ENCODE peak calls at places on chromosomes 2 and 18, in ten cellular contexts. E is amniotic epithelial cell; I is coronary artery; V is T-helper 9 cell; C is M059J; Y is activated CD4-positive, alpha-beta T cell treated with anti-CD3 and anti-CD28 coated beads for 4 hours; G is GM04504; B is activated naive CD4-positive, alpha-beta T cell treated with anti-CD3 and anti-CD28 coated beads for 36 hours; K is NCI-H345; S is Right ventricle myocardium superior. H is an unnamed sample.

GRCh38 chr2:216829533-216829932 is 30.3 kb downstream of the TNP1 start:
- DNase-seq in K (peak; percentile 80), I (peak; percentile 90), B (no peak), Y (no peak), S (peak; percentile 89), V (no peak), G (peak; percentile 14), C (peak; percentile 78), E (peak; percentile 50), H (no peak)

GRCh38 chr2:172806426-172807008 is 70.9 kb downstream of the RAPGEF4 start:
- DNase-seq in K (peak; percentile 31), S (no peak), E (peak; percentile 55), B (peak; percentile 9), Y (no peak), C (peak; percentile 47), G (no peak), I (no peak), V (no peak), H (no peak)

GRCh38 chr2:65063426-65063825 is 7.2 kb downstream of the CEP68 start:
- DNase-seq in E (no peak), Y (no peak), G (no peak), S (no peak), I (peak; percentile 58), V (no peak), C (no peak), B (no peak), K (no peak), H (no peak)

GRCh38 chr18:11119550-11119949 is 29.8 kb downstream of the PIEZO2 start:
- DNase-seq in C (peak; percentile 69), S (no peak), G (no peak), Y (no peak), K (no peak), V (no peak), B (no peak), E (peak; percentile 57), I (no peak), H (no peak)

GRCh38 chr2:74290466-74291216 is 52.6 kb downstream of the SLC4A5 start:
- DNase-seq in S (no peak), K (no peak), V (peak; percentile 18), B (peak; percentile 61), Y (peak; percentile 30), G (no peak), E (no peak), C (no peak), I (no peak), H (no peak)

GRCh38 chr2:151711025-151711424 is 23.3 kb downstream of the NEB start:
- DNase-seq in S (no peak), V (no peak), E (no peak), B (no peak), K (no peak), G (no peak), C (no peak), I (no peak), Y (no peak), H (no peak)

GRCh38 chr18:9706081-9706935 is 1.8 kb upstream of the RAB31 start:
- DNase-seq in Y (no peak), K (no peak), S (no peak), G (no peak), C (peak; percentile 52), V (no peak), I (no peak), B (no peak), E (no peak), H (peak; percentile 62)

GRCh38 chr2:8116661-8117060 is 565.2 kb upstream of the ID2 start:
- DNase-seq in I (no peak), C (no peak), K (no peak), V (no peak), E (no peak), B (no peak), Y (no peak), S (no peak), G (no peak), H (no peak)

GRCh38 chr2:196801986-196802385 is 2.5 kb upstream of the GTF3C3 start:
- DNase-seq in I (no peak), E (no peak), K (no peak), C (peak; percentile 15), G (no peak), V (no peak), S (no peak), B (no peak), Y (no peak), H (no peak)

GRCh38 chr2:95344208-95344570 is 47.0 kb downstream of the KCNIP3 start:
- DNase-seq in I (no peak), V (no peak), G (no peak), Y (no peak), B (no peak), S (peak; percentile 26), K (no peak), C (no peak), E (no peak), H (peak; percentile 76)

GRCh38 chr2:62741954-62742722 is 36.6 kb downstream of the EHBP1 start:
- DNase-seq in G (no peak), C (peak; percentile 64), K (no peak), B (no peak), Y (no peak), V (no peak), E (no peak), I (no peak), S (no peak), H (no peak)

GRCh38 chr18:44677933-44678332 is 2.8 kb upstream of the SETBP1 start:
- DNase-seq in V (no peak), S (no peak), G (no peak), C (no peak), I (no peak), B (no peak), K (no peak), E (no peak), Y (no peak), H (no peak)

GRCh38 chr2:186590538-186591441 is 934 bp downstream of the ITGAV start:
- DNase-seq in V (no peak), Y (peak; percentile 19), S (no peak), C (peak; percentile 70), K (peak; percentile 43), G (no peak), E (peak; percentile 69), B (peak; percentile 38), I (no peak), H (no peak)

GRCh38 chr2:101754613-101755012 is 57.1 kb downstream of the MAP4K4 start:
- DNase-seq in I (no peak), E (peak; percentile 71), B (no peak), S (no peak), K (no peak), C (peak; percentile 72), Y (no peak), V (no peak), G (no peak), H (no peak)

GRCh38 chr2:129748653-129749052 is 230.8 kb upstream of the RAB6C start:
- DNase-seq in K (peak; percentile 59), E (no peak), V (no peak), G (no peak), Y (no peak), C (no peak), B (no peak), S (no peak), I (no peak), H (peak; percentile 39)

GRCh38 chr2:54206596-54206995 is 49.4 kb downstream of the TSPYL6 start:
- DNase-seq in S (no peak), K (peak; percentile 10), Y (no peak), E (peak; percentile 44), V (no peak), G (peak; percentile 14), I (no peak), C (peak; percentile 46), B (no peak), H (no peak)

H was measured in mesenteric fat pad.